ENCODE peak calls at places on chromosomes 12 and 14, in eight cellular contexts. Y, R, A, N, H, K, P and U are unnamed samples.

GRCh38 chr14:86296173-86296572 is 766.2 kb downstream of the FLRT2 start:
- DNase-seq in Y (peak), A (no peak), P (peak), H (no peak), K (no peak), N (peak), R (peak), U (no peak)

GRCh38 chr12:51914034-51914923 is 7.0 kb downstream of the ACVRL1 start:
- DNase-seq in A (no peak), P (no peak), N (no peak), H (no peak), K (no peak), Y (no peak), R (no peak), U (no peak)

GRCh38 chr14:67331368-67332125 is 28.1 kb downstream of the ATP6V1D start:
- DNase-seq in A (no peak), Y (peak), R (no peak), N (no peak), K (no peak), H (peak), P (no peak), U (no peak)

GRCh38 chr14:72882047-72882446 is 11.9 kb downstream of the DPF3 start:
- DNase-seq in P (no peak), N (no peak), A (no peak), Y (no peak), H (no peak), K (no peak), R (no peak), U (no peak)

GRCh38 chr12:106917503-106917902 is 38.2 kb upstream of the TMEM263 start:
- DNase-seq in H (no peak), N (no peak), Y (peak), P (no peak), R (no peak), K (no peak), A (no peak), U (no peak)

GRCh38 chr14:89004195-89004594 is 179.7 kb downstream of the TTC8 start:
- DNase-seq in P (no peak), A (no peak), N (no peak), K (no peak), H (peak), Y (peak), R (peak), U (no peak)

GRCh38 chr12:67193705-67194104 is 75.5 kb upstream of the CAND1 start:
- DNase-seq in K (no peak), R (peak), N (peak), A (no peak), H (peak), Y (peak), P (no peak), U (peak)

GRCh38 chr14:100100032-100100405 is 34.8 kb downstream of the EVL start:
- DNase-seq in N (no peak), P (no peak), H (peak), K (no peak), A (no peak), Y (no peak), R (no peak), U (no peak)

GRCh38 chr12:80175307-80175930 is 76.1 kb downstream of the OTOGL start:
- DNase-seq in A (no peak), R (no peak), N (peak), K (no peak), Y (peak), H (peak), P (no peak), U (no peak)

GRCh38 chr12:50050119-50050385 is 7.3 kb upstream of the ASIC1 start:
- DNase-seq in P (no peak), N (no peak), R (no peak), Y (no peak), K (no peak), A (no peak), H (no peak), U (no peak)
- H3K4me3 ChIP-seq in P (no peak), N (no peak), R (no peak), Y (peak), K (no peak), A (no peak), H (no peak), U (no peak)

DNA sequence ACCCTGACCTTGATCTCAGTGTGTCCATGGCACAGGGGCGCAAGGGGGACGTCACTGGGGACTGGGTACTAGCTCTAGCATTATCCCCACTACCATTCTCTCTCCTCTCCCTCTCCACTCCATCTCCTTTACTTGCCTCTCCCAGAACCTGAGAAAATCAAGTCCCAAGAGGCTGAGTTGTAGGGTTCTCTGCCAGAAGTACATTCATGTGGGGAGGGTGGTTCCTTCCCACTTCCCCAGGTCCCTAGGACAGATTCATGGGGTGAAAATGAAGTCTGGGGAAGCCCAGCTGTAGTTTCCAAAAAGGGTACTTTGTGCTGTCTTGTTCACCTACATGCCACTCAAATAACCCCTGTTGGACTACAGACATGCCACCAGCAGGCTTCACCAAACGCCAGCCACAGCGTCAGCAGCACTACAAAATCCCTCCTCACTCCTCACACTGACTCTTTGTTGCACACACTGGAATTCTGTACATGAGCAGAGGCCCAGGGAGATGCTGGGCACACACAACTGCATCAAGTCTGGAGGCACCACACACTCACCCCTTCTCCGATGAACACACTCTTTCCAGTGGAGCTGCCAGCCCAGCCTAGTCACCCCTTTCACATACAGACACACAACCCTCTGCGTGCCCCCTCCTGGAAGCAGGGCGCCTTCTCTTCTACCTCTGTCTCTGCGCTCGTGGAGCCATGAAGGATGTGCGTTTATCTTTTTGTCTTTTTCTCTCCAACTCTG is 6.9 kb downstream of the RARG start:
- DNase-seq in H (no peak), Y (peak), K (no peak), R (no peak), N (peak), A (no peak), P (no peak), U (no peak)
- H3K4me3 ChIP-seq in H (peak), Y (no peak), K (no peak), R (no peak), N (no peak), A (no peak), P (no peak), U (peak)

DNA sequence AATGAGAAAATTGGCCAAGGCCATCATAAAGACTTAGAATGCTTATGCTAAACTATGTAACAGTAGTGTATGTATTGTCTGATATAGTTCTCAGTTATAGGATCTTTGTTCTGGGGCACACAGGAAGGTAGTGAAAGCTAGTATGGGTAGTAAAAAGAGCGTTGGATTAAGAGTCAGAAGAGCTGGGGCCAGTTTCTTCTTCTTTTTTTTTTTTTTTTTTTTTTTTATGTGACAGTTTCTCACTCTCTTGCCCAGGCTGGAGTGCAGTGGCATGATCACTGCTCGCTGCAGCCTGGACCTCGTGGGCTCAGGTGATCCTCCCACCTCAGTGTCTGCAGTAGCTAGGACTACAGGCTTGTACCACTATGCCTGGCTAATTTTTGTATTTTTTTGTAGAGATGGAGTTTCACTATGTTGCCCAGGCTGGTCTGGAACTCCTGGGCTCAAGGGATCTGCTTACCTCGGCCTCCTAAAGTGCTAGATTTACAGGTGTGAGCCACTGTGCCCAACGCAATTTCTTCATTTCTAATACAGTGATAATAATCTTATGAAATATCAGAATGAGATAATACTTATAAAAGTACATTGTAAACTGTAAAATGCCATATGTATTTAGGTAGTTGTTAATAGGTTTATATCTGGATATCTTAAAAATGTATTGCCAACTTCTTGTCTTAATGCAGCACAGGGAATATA is 7.4 kb downstream of the MDM2 start:
- DNase-seq in Y (no peak), P (no peak), K (no peak), R (no peak), N (no peak), H (no peak), A (no peak), U (no peak)
- H3K4me3 ChIP-seq in Y (peak), P (no peak), K (no peak), R (no peak), N (peak), H (no peak), A (no peak), U (no peak)

DNA sequence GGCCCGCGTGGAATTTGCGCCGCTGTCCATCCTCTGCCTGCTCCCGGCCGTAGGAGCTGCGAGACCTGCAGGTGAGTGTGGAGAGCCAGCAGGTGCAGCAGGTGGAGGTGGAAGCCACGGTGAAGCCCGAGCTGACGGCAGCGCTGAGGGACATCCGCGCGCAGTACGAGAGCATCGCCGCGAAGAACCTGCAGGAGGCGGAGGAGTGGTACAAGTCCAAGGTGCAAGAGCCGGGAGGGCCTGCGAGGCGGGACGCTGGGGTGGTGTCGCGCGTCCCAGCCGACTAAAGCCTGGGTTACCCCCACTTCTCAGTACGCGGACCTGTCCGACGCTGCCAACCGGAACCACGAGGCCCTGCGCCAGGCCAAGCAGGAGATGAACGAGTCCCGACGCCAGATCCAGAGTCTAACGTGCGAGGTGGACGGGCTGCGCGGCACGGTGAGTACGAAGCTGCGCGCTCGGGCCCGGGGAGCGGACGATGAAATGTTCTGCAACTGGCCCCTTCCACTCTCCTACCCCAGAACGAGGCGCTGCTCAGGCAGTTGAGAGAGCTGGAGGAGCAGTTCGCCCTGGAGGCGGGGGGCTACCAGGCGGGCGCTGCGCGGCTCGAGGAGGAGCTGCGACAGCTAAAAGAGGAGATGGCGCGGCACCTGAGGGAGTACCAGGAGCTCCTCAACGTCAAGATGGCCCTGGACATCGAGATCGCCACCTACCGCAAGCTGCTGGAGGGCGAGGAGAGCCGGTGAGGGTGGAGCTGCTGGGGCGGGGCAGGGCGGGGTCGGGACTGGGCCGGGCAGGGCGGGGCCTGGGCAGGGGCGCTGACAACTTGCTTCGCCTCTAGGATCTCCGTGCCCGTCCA is 2.1 kb downstream of the PRPH start:
- DNase-seq in R (no peak), N (no peak), A (no peak), Y (no peak), H (peak), K (no peak), P (no peak), U (no peak)
- H3K4me3 ChIP-seq in R (no peak), N (peak), A (peak), Y (no peak), H (no peak), K (no peak), P (no peak), U (peak)

GRCh38 chr12:108727868-108728735 is 3.2 kb downstream of the CORO1C start:
- DNase-seq in N (no peak), K (no peak), A (no peak), H (no peak), R (no peak), Y (peak), P (no peak), U (no peak)
- H3K4me3 ChIP-seq in N (peak), K (no peak), A (peak), H (peak), R (no peak), Y (peak), P (peak), U (peak)

GRCh38 chr12:65827827-65828231 is 3.5 kb downstream of the HMGA2 start:
- DNase-seq in K (no peak), R (peak), A (no peak), H (no peak), Y (peak), N (peak), P (no peak), U (no peak)

GRCh38 chr12:65825323-65825572 is 965 bp downstream of the HMGA2 start:
- DNase-seq in N (no peak), Y (no peak), R (no peak), A (no peak), K (no peak), P (no peak), H (no peak), U (no peak)

GRCh38 chr12:65826513-65827171 is 2.4 kb downstream of the HMGA2 start:
- DNase-seq in H (peak), R (peak), N (peak), P (no peak), A (no peak), K (no peak), Y (peak), U (no peak)

GRCh38 chr12:65824314-65824563 is at the start of gene HMGA2:
- DNase-seq in P (no peak), R (no peak), K (no peak), A (no peak), N (peak), Y (no peak), H (no peak), U (no peak)

GRCh38 chr12:65825573-65826512 is 1.6 kb downstream of the HMGA2 start:
- DNase-seq in K (no peak), Y (peak), N (peak), H (no peak), P (no peak), A (no peak), R (peak), U (no peak)
- H3K4me3 ChIP-seq in K (peak), Y (peak), N (peak), H (peak), P (peak), A (peak), R (peak), U (peak)

GRCh38 chr14:64540208-64541202 is at the start of gene HSPA2:
- DNase-seq in N (peak), P (peak), H (peak), R (peak), A (peak), Y (peak), K (peak), U (no peak)

GRCh38 chr14:64541971-64542838 is 1.7 kb downstream of the HSPA2 start:
- DNase-seq in K (no peak), H (no peak), P (no peak), Y (no peak), R (no peak), A (no peak), N (no peak), U (no peak)

GRCh38 chr14:64539186-64539552 is 1.4 kb upstream of the HSPA2 start:
- DNase-seq in K (no peak), Y (peak), A (no peak), H (peak), R (no peak), N (no peak), P (no peak), U (no peak)

GRCh38 chr14:64542839-64543207 is 2.3 kb downstream of the HSPA2 start:
- DNase-seq in R (no peak), H (no peak), K (no peak), N (no peak), A (no peak), P (no peak), Y (no peak), U (no peak)

GRCh38 chr14:64541261-64541970 is 875 bp downstream of the HSPA2 start:
- DNase-seq in A (peak), K (no peak), Y (peak), H (no peak), P (no peak), N (no peak), R (no peak), U (no peak)
- H3K4me3 ChIP-seq in A (peak), K (no peak), Y (peak), H (peak), P (peak), N (no peak), R (no peak), U (no peak)

DNA sequence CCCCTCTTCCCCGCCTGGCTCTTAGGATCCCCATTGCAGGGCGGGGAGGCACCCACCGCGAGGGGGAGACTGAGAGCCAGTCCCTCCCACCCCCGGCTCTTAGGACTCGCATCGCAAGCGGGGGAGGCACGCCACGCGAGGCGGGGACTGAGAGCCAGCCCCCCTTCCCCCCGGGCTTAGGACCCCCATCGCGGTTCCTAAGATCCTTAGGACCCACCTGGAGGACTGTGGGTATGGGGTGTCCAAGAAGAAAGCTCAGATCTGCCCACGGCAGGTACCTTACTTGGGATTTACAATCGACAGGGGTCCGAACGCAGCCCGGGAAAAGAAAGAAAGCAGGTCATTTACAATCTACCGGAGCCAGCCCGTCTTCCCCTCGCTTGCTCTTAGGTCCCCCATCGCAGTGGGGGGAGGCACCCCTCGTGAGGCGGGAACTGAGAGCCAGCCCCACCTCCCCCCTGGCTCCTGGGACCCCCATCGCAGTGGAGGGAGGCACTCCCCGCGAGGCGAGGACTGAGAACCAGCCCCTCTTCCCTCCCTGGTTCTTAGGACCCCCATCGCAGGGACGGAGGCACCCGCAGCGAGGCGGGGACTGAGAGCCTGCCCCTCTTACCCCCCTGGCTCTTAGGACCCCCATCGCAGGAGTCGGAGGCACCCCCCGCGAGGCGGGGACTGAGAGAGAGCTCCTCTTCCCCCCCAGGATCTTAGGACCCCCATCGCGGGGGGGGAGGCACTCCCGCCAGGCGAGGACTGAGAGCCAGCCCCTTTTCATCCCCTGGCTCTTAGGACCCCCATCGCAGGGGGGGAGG is 43.7 kb downstream of the DDX11 start:
- DNase-seq in H (peak), N (no peak), A (no peak), Y (peak), R (peak), K (peak), P (no peak), U (no peak)
- H3K4me3 ChIP-seq in H (peak), N (peak), A (peak), Y (peak), R (peak), K (peak), P (peak), U (peak)

DNA sequence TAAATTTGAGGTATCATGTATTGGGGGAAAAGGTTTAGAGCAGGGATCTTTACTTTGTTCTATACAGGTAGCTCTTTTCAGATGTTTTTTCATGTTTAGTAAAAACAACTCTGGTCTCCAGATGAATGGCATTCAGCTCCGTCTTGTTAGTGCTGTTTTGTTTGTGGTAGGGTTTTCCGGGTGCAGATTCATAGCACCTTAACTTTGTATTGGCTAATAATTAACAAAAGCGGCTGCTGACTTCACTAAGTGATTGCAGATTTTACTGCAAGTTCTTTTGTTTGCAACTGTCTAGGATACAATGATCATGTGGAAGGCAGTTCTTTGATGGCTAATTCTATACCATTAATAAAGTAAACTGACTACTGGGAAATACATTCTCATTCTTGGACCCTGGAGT is 32.2 kb upstream of the BHLHE41 start:
- DNase-seq in R (no peak), Y (no peak), A (no peak), H (no peak), K (no peak), N (no peak), P (no peak), U (no peak)
- H3K4me3 ChIP-seq in R (no peak), Y (no peak), A (no peak), H (no peak), K (no peak), N (no peak), P (no peak), U (no peak)